ENCODE peak calls at places on chromosomes 1 and 21, in eight cellular contexts. B, O, D, L, J, C, Z and K are unnamed samples.

GRCh38 chr1:200033511-200034261 is 6.2 kb downstream of the NR5A2 start:
- DNase-seq in B (peak; percentile 14), O (no peak), L (no peak), Z (no peak), J (no peak), D (no peak), C (no peak), K (no peak)

GRCh38 chr1:247421074-247421473 is 5.1 kb downstream of the NLRP3 start:
- DNase-seq in B (no peak), J (no peak), Z (no peak), O (no peak), C (no peak), L (no peak), D (no peak), K (no peak)

GRCh38 chr1:207245124-207245523 is 76.4 kb upstream of the CD55 start:
- DNase-seq in B (no peak), D (no peak), L (no peak), C (no peak), J (no peak), Z (no peak), O (no peak), K (no peak)

GRCh38 chr1:61278966-61279365 is 196.6 kb downstream of the NFIA start:
- DNase-seq in D (no peak), L (no peak), O (no peak), B (no peak), J (no peak), Z (no peak), C (no peak), K (no peak)

GRCh38 chr21:27057997-27058396 is 91.1 kb upstream of the ADAMTS5 start:
- DNase-seq in C (no peak), O (no peak), L (no peak), J (no peak), Z (no peak), B (no peak), D (no peak), K (no peak)

GRCh38 chr1:1883092-1883858 is 7.6 kb downstream of the GNB1 start:
- DNase-seq in Z (no peak), O (no peak), C (no peak), B (no peak), J (peak; percentile 37), D (peak; percentile 29), L (no peak), K (no peak)

GRCh38 chr21:26422138-26422537 is 150.9 kb downstream of the CYYR1 start:
- DNase-seq in B (no peak), Z (no peak), J (no peak), L (no peak), C (peak; percentile 28), D (no peak), O (no peak), K (no peak)

GRCh38 chr21:40507978-40508377 is 339.0 kb downstream of the DSCAM start:
- DNase-seq in C (no peak), L (no peak), J (no peak), D (no peak), O (no peak), B (no peak), Z (no peak), K (no peak)

GRCh38 chr1:47978486-47978885 is 18.7 kb downstream of the TRABD2B start:
- DNase-seq in J (no peak), B (no peak), D (no peak), L (no peak), C (no peak), O (no peak), Z (no peak), K (no peak)

GRCh38 chr1:113153116-113153803 is 80.3 kb downstream of the LRIG2 start:
- DNase-seq in J (no peak), O (no peak), B (peak; percentile 8), L (no peak), D (peak; percentile 49), Z (no peak), C (peak; percentile 38), K (no peak)

GRCh38 chr1:220768127-220768601 is 18.5 kb upstream of the MTARC1 start:
- DNase-seq in O (no peak), D (no peak), Z (no peak), L (no peak), B (no peak), J (no peak), C (no peak), K (no peak)

GRCh38 chr1:208203127-208203847 is 40.9 kb downstream of the PLXNA2 start:
- DNase-seq in J (no peak), C (peak; percentile 29), L (no peak), Z (peak; percentile 26), D (no peak), B (no peak), O (peak; percentile 85), K (no peak)

GRCh38 chr1:6123083-6123482 is 57.0 kb downstream of the CHD5 start:
- DNase-seq in B (no peak), J (no peak), C (no peak), L (no peak), Z (no peak), O (no peak), D (no peak), K (no peak)

GRCh38 chr1:203522237-203522636 is 28.3 kb downstream of the OPTC start:
- DNase-seq in D (peak; percentile 58), Z (no peak), O (no peak), B (no peak), L (no peak), J (no peak), C (no peak), K (peak; percentile 91)

GRCh38 chr1:227072991-227073390 is 132.9 kb downstream of the COQ8A start:
- DNase-seq in D (no peak), L (no peak), C (no peak), J (no peak), Z (no peak), O (no peak), B (peak; percentile 13), K (no peak)

GRCh38 chr1:234968470-234968869 is 160.2 kb downstream of the TOMM20 start:
- DNase-seq in D (no peak), O (no peak), C (no peak), Z (no peak), L (no peak), J (no peak), B (no peak), K (no peak)

GRCh38 chr21:44574457-44575306 is 1.2 kb downstream of the KRTAP10-4 start:
- DNase-seq in D (no peak), O (peak; percentile 74), J (no peak), L (no peak), Z (no peak), C (no peak), B (no peak), K (no peak)

GRCh38 chr1:206513312-206514111 is 6.2 kb downstream of the RASSF5 start:
- DNase-seq in J (no peak), B (no peak), C (peak; percentile 85), Z (peak; percentile 72), O (peak; percentile 92), D (no peak), L (no peak), K (no peak)

GRCh38 chr1:163875214-163875926 is 553.6 kb downstream of the NUF2 start:
- DNase-seq in Z (no peak), J (no peak), L (no peak), O (peak; percentile 83), B (no peak), D (no peak), C (peak; percentile 97), K (no peak)

GRCh38 chr1:40878906-40879305 is 16.7 kb upstream of the CITED4 start:
- DNase-seq in C (no peak), L (no peak), O (no peak), D (no peak), J (no peak), Z (no peak), B (no peak), K (no peak)

GRCh38 chr1:64956733-64957441 is 9.5 kb downstream of the JAK1 start:
- DNase-seq in D (no peak), J (no peak), C (no peak), B (no peak), L (no peak), Z (no peak), O (no peak), K (no peak)

GRCh38 chr21:22138297-22139016 is 1140.2 kb downstream of the NCAM2 start:
- DNase-seq in J (no peak), D (no peak), B (no peak), Z (no peak), L (no peak), C (no peak), O (no peak), K (peak; percentile 15)

GRCh38 chr1:47918257-47918867 is 78.8 kb downstream of the TRABD2B start:
- DNase-seq in B (no peak), D (peak; percentile 63), Z (no peak), O (no peak), C (no peak), L (no peak), J (no peak), K (no peak)

GRCh38 chr1:110627763-110628162 is 21.6 kb upstream of the KCNA2 start:
- DNase-seq in L (no peak), D (no peak), O (no peak), J (no peak), C (no peak), Z (no peak), B (no peak), K (no peak)

GRCh38 chr1:233085566-233085965 is 135.2 kb downstream of the NTPCR start:
- DNase-seq in J (no peak), C (no peak), B (no peak), D (no peak), Z (no peak), L (no peak), O (no peak), K (no peak)

GRCh38 chr1:40766017-40766416 is 17.6 kb upstream of the KCNQ4 start:
- DNase-seq in D (no peak), B (no peak), J (no peak), Z (no peak), C (no peak), L (no peak), O (no peak), K (no peak)

GRCh38 chr1:220451541-220451940 is 76.4 kb upstream of the MARK1 start:
- DNase-seq in B (peak; percentile 63), D (no peak), J (peak; percentile 18), O (no peak), Z (peak; percentile 34), L (no peak), C (no peak), K (no peak)

GRCh38 chr1:214957330-214958137 is 125.0 kb upstream of the KCNK2 start:
- DNase-seq in C (peak; percentile 80), L (peak; percentile 40), B (peak; percentile 37), Z (no peak), D (no peak), O (no peak), J (no peak), K (no peak)

GRCh38 chr1:24745711-24746582 is 700 bp downstream of the CLIC4 start:
- DNase-seq in L (no peak), D (peak; percentile 18), C (peak; percentile 68), Z (peak; percentile 70), J (peak; percentile 37), B (peak; percentile 57), O (peak; percentile 86), K (no peak)

GRCh38 chr1:180261524-180262160 is 31.6 kb downstream of the LHX4 start:
- DNase-seq in L (no peak), D (no peak), O (no peak), C (no peak), Z (no peak), B (no peak), J (no peak), K (no peak)

GRCh38 chr1:175016073-175016722 is 7.0 kb downstream of the MRPS14 start:
- DNase-seq in C (no peak), D (no peak), O (no peak), Z (no peak), J (no peak), L (no peak), B (no peak), K (no peak)

GRCh38 chr1:235741294-235741693 is 91.7 kb upstream of the GNG4 start:
- DNase-seq in B (no peak), D (no peak), J (no peak), L (no peak), Z (no peak), C (peak; percentile 64), O (no peak), K (no peak)